ENCODE peak calls at places on chromosome 1, in seven cellular contexts. R is putamen, H is kidney glomerular epithelial cell, Q is glomerular endothelial cell, C is left ventricle myocardium inferior, J is T-cell, T is HT1080. M is an unnamed sample.

GRCh38 chr1:220186752-220187151 is 85.5 kb downstream of the RAB3GAP2 start:
- DNase-seq in R (no peak), H (no peak), Q (no peak), C (no peak), J (no peak), T (no peak), M (no peak)

GRCh38 chr1:230809205-230809990 is 58.9 kb downstream of the C1orf198 start:
- DNase-seq in R (no peak), H (no peak), Q (no peak), C (no peak), J (no peak), T (no peak), M (no peak)

GRCh38 chr1:107293901-107294600 is 153.2 kb downstream of the NTNG1 start:
- DNase-seq in R (no peak), H (no peak), Q (no peak), C (no peak), J (no peak), T (no peak), M (no peak)

GRCh38 chr1:154478639-154479038 is 23.4 kb upstream of the TDRD10 start:
- DNase-seq in R (no peak), H (no peak), Q (no peak), C (no peak), J (no peak), T (peak), M (no peak)

GRCh38 chr1:25523512-25523911 is 19.9 kb upstream of the LDLRAP1 start:
- DNase-seq in R (no peak), H (no peak), Q (no peak), C (no peak), J (no peak), T (no peak), M (no peak)

GRCh38 chr1:51517361-51518032 is 1.6 kb downstream of the EPS15 start:
- DNase-seq in R (peak), H (no peak), Q (no peak), C (no peak), J (no peak), T (no peak), M (no peak)

GRCh38 chr1:27057389-27057788 is 44.7 kb upstream of the TENT5B start:
- DNase-seq in R (no peak), H (no peak), Q (no peak), C (no peak), J (no peak), T (no peak), M (no peak)

GRCh38 chr1:32500387-32501209 is 35.7 kb downstream of the ZBTB8B start:
- DNase-seq in R (peak), H (peak), Q (no peak), C (peak), J (no peak), T (peak), M (peak)

GRCh38 chr1:70966018-70966638 is 81.5 kb downstream of the PTGER3 start:
- DNase-seq in R (no peak), H (no peak), Q (no peak), C (no peak), J (no peak), T (no peak), M (no peak)

GRCh38 chr1:38194486-38194885 is 147.9 kb upstream of the POU3F1 start:
- DNase-seq in R (no peak), H (no peak), Q (no peak), C (no peak), J (no peak), T (no peak), M (no peak)

GRCh38 chr1:30748699-30749401 is 8.7 kb downstream of the LAPTM5 start:
- DNase-seq in R (peak), H (peak), Q (no peak), C (no peak), J (no peak), T (no peak), M (no peak)

GRCh38 chr1:222620566-222620965 is 2.7 kb downstream of the MIA3 start:
- DNase-seq in R (no peak), H (no peak), Q (no peak), C (no peak), J (no peak), T (no peak), M (no peak)

GRCh38 chr1:154775559-154776338 is 94.3 kb downstream of the KCNN3 start:
- DNase-seq in R (no peak), H (no peak), Q (no peak), C (no peak), J (no peak), T (no peak), M (no peak)

GRCh38 chr1:241640867-241641542 is 836 bp upstream of the CHML start:
- DNase-seq in R (peak), H (no peak), Q (no peak), C (no peak), J (no peak), T (no peak), M (no peak)

GRCh38 chr1:42684139-42684538 is 1.9 kb downstream of the YBX1 start:
- DNase-seq in R (no peak), H (no peak), Q (no peak), C (no peak), J (no peak), T (peak), M (no peak)

GRCh38 chr1:20634065-20634593 is 871 bp downstream of the PINK1 start:
- DNase-seq in R (no peak), H (no peak), Q (no peak), C (no peak), J (no peak), T (no peak), M (no peak)

GRCh38 chr1:27563407-27564263 is 40.3 kb downstream of the AHDC1 start:
- DNase-seq in R (no peak), H (peak), Q (no peak), C (peak), J (no peak), T (no peak), M (peak)

GRCh38 chr1:180981596-180982387 is 40.9 kb downstream of the STX6 start:
- DNase-seq in R (no peak), H (no peak), Q (no peak), C (no peak), J (peak), T (no peak), M (no peak)

GRCh38 chr1:21624577-21625389 is 44.4 kb downstream of the RAP1GAP start:
- DNase-seq in R (peak), H (no peak), Q (no peak), C (no peak), J (no peak), T (no peak), M (no peak)

GRCh38 chr1:9281071-9281827 is 11.4 kb upstream of the SPSB1 start:
- DNase-seq in R (no peak), H (no peak), Q (no peak), C (no peak), J (no peak), T (peak), M (no peak)

GRCh38 chr1:193537266-193538003 is 351.0 kb upstream of the B3GALT2 start:
- DNase-seq in R (no peak), H (no peak), Q (no peak), C (no peak), J (peak), T (no peak), M (no peak)

GRCh38 chr1:204285438-204286322 is 71.9 kb upstream of the GOLT1A start:
- DNase-seq in R (no peak), H (no peak), Q (no peak), C (no peak), J (no peak), T (no peak), M (no peak)

GRCh38 chr1:79232831-79233230 is 226.3 kb upstream of the ADGRL4 start:
- DNase-seq in R (no peak), H (no peak), Q (no peak), C (no peak), J (no peak), T (no peak), M (no peak)

GRCh38 chr1:48920741-48921330 is 144.1 kb upstream of the BEND5 start:
- DNase-seq in R (peak), H (no peak), Q (no peak), C (no peak), J (no peak), T (no peak), M (no peak)

GRCh38 chr1:237864338-237865244 is 26.1 kb downstream of the ZP4 start:
- DNase-seq in R (peak), H (peak), Q (no peak), C (peak), J (no peak), T (peak), M (peak)

GRCh38 chr1:60911980-60912692 is 170.2 kb upstream of the NFIA start:
- DNase-seq in R (no peak), H (no peak), Q (peak), C (peak), J (no peak), T (no peak), M (peak)

GRCh38 chr1:202017385-202018225 is 7.2 kb downstream of the ELF3 start:
- DNase-seq in R (no peak), H (no peak), Q (no peak), C (no peak), J (no peak), T (no peak), M (no peak)

GRCh38 chr1:36089393-36090121 is 865 bp downstream of the ADPRS start:
- DNase-seq in R (no peak), H (peak), Q (no peak), C (no peak), J (no peak), T (no peak), M (no peak)

GRCh38 chr1:53025034-53025777 is 36.8 kb upstream of the PODN start:
- DNase-seq in R (no peak), H (peak), Q (no peak), C (peak), J (no peak), T (peak), M (no peak)

GRCh38 chr1:93338426-93338825 is 7.3 kb upstream of the DR1 start:
- DNase-seq in R (no peak), H (peak), Q (no peak), C (no peak), J (no peak), T (peak), M (no peak)

GRCh38 chr1:235018161-235018560 is 110.5 kb downstream of the TOMM20 start:
- DNase-seq in R (no peak), H (peak), Q (no peak), C (no peak), J (no peak), T (peak), M (no peak)

GRCh38 chr1:53368314-53369033 is 40.6 kb upstream of the LRP8 start:
- DNase-seq in R (no peak), H (no peak), Q (no peak), C (peak), J (no peak), T (no peak), M (no peak)

GRCh38 chr1:50272923-50273322 is 150.3 kb downstream of the DMRTA2 start:
- DNase-seq in R (no peak), H (no peak), Q (no peak), C (no peak), J (no peak), T (no peak), M (no peak)

GRCh38 chr1:89274431-89274857 is 1.8 kb upstream of the GBP5 start:
- DNase-seq in R (no peak), H (peak), Q (no peak), C (no peak), J (no peak), T (peak), M (no peak)

GRCh38 chr1:204225841-204226745 is 12.3 kb upstream of the GOLT1A start:
- DNase-seq in R (no peak), H (peak), Q (no peak), C (no peak), J (no peak), T (peak), M (no peak)

GRCh38 chr1:241848680-241849344 is 808 bp downstream of the EXO1 start:
- DNase-seq in R (no peak), H (no peak), Q (no peak), C (no peak), J (no peak), T (peak), M (no peak)

GRCh38 chr1:59730759-59731478 is 83.8 kb upstream of the HOOK1 start:
- DNase-seq in R (peak), H (peak), Q (peak), C (peak), J (no peak), T (peak), M (peak)

GRCh38 chr1:197314672-197315071 is 46.6 kb downstream of the CRB1 start:
- DNase-seq in R (peak), H (no peak), Q (no peak), C (no peak), J (no peak), T (no peak), M (no peak)

GRCh38 chr1:187477103-187477502 is 648.4 kb downstream of the PLA2G4A start:
- DNase-seq in R (no peak), H (no peak), Q (no peak), C (no peak), J (no peak), T (no peak), M (no peak)